ENCODE peak calls at places on chromosomes 11 and 22, in four cellular contexts. N, P, T and B are unnamed samples.

GRCh38 chr11:66880484-66881211 is 23.8 kb downstream of the LRFN4 start:
- DNase-seq in N (no peak), P (no peak), T (no peak), B (no peak)

GRCh38 chr22:44425356-44425755 is 72.7 kb downstream of the RTL6 start:
- DNase-seq in N (no peak), P (no peak), T (no peak), B (no peak)

GRCh38 chr11:35308157-35308556 is 111.2 kb downstream of the SLC1A2 start:
- DNase-seq in N (no peak), P (no peak), T (no peak), B (no peak)

GRCh38 chr11:121383726-121384125 is 68.4 kb upstream of the SORL1 start:
- DNase-seq in N (no peak), P (no peak), T (no peak), B (no peak)

GRCh38 chr11:100930185-100930778 is 199.3 kb downstream of the PGR start:
- DNase-seq in N (peak; percentile 9), P (no peak), T (no peak), B (no peak)

GRCh38 chr11:3824714-3825472 is 15.9 kb downstream of the RHOG start:
- DNase-seq in N (peak; percentile 88), P (peak; percentile 89), T (no peak), B (peak; percentile 92)

GRCh38 chr11:124800226-124800929 is at the start of gene MSANTD2:
- DNase-seq in N (peak; percentile 76), P (peak; percentile 77), T (no peak), B (peak; percentile 60)

GRCh38 chr22:31107206-31108118 is at the start of gene SELENOM:
- DNase-seq in N (peak; percentile 94), P (peak; percentile 97), T (peak; percentile 53), B (peak; percentile 86)

GRCh38 chr11:12901272-12901671 is 107.8 kb upstream of the RASSF10 start:
- DNase-seq in N (no peak), P (no peak), T (peak; percentile 12), B (no peak)

GRCh38 chr11:2471804-2472096 is 26.9 kb downstream of the KCNQ1 start:
- DNase-seq in N (no peak), P (no peak), T (no peak), B (no peak)

GRCh38 chr11:114079406-114080072 is 20.0 kb downstream of the ZBTB16 start:
- DNase-seq in N (no peak), P (no peak), T (no peak), B (no peak)

GRCh38 chr11:12386745-12387144 is 9.4 kb downstream of the PARVA start:
- DNase-seq in N (no peak), P (no peak), T (no peak), B (no peak)

GRCh38 chr11:66859686-66860448 is 3.0 kb downstream of the LRFN4 start:
- DNase-seq in N (peak; percentile 37), P (no peak), T (no peak), B (no peak)

GRCh38 chr11:60334005-60334620 is 7.1 kb downstream of the MS4A6E start:
- DNase-seq in N (peak; percentile 58), P (peak; percentile 36), T (no peak), B (peak; percentile 68)

GRCh38 chr11:66315921-66316811 is 678 bp downstream of the CD248 start:
- DNase-seq in N (no peak), P (no peak), T (no peak), B (no peak)

GRCh38 chr11:5611627-5612026 is 13.2 kb upstream of the TRIM34 start:
- DNase-seq in N (no peak), P (no peak), T (no peak), B (no peak)

GRCh38 chr11:133821776-133822175 is 23.5 kb downstream of the SPATA19 start:
- DNase-seq in N (peak; percentile 57), P (peak; percentile 69), T (no peak), B (peak; percentile 37)

GRCh38 chr22:29004647-29005371 is 56.8 kb downstream of the C22orf31 start:
- DNase-seq in N (peak; percentile 14), P (no peak), T (no peak), B (no peak)

GRCh38 chr11:13012037-13012693 is 3.0 kb downstream of the RASSF10 start:
- DNase-seq in N (no peak), P (no peak), T (no peak), B (no peak)

GRCh38 chr22:46013460-46014416 is 36.8 kb upstream of the WNT7B start:
- DNase-seq in N (peak; percentile 89), P (peak; percentile 93), T (no peak), B (peak; percentile 82)

GRCh38 chr11:75241036-75241905 is 697 bp downstream of the TPBGL start:
- DNase-seq in N (peak; percentile 96), P (peak; percentile 99), T (no peak), B (peak; percentile 74)

GRCh38 chr22:39244496-39245129 is at the start of gene PDGFB:
- DNase-seq in N (peak; percentile 42), P (no peak), T (no peak), B (peak; percentile 46)

GRCh38 chr11:21894492-21894891 is 298.4 kb upstream of the ANO5 start:
- DNase-seq in N (no peak), P (no peak), T (no peak), B (no peak)

GRCh38 chr11:2138436-2139117 is 612 bp downstream of the IGF2 start:
- DNase-seq in N (peak; percentile 42), P (no peak), T (no peak), B (no peak)

GRCh38 chr11:23311986-23312940 is 452.0 kb upstream of the CCDC179 start:
- DNase-seq in N (no peak), P (no peak), T (no peak), B (no peak)

GRCh38 chr11:126628450-126628789 is 272.9 kb downstream of the ST3GAL4 start:
- DNase-seq in N (no peak), P (no peak), T (no peak), B (no peak)

GRCh38 chr11:30326114-30326783 is 3.3 kb downstream of the ARL14EP start:
- DNase-seq in N (no peak), P (no peak), T (no peak), B (peak; percentile 51)

GRCh38 chr22:43343262-43343988 is at the start of gene SCUBE1:
- DNase-seq in N (peak; percentile 92), P (peak; percentile 81), T (no peak), B (peak; percentile 69)

GRCh38 chr11:75567971-75568370 is 5.9 kb downstream of the SERPINH1 start:
- DNase-seq in N (no peak), P (no peak), T (no peak), B (no peak)

GRCh38 chr11:80424012-80424695 is 983.3 kb upstream of the TENM4 start:
- DNase-seq in N (no peak), P (no peak), T (peak; percentile 9), B (no peak)

GRCh38 chr11:123325535-123325934 is 104.5 kb upstream of the GRAMD1B start:
- DNase-seq in N (no peak), P (no peak), T (no peak), B (no peak)

GRCh38 chr11:95711162-95711944 is 78.2 kb downstream of the FAM76B start:
- DNase-seq in N (no peak), P (no peak), T (peak; percentile 28), B (no peak)

GRCh38 chr11:27282806-27283205 is 80.2 kb downstream of the CCDC34 start:
- DNase-seq in N (no peak), P (no peak), T (no peak), B (no peak)

GRCh38 chr22:35687461-35687860 is 30.2 kb upstream of the APOL5 start:
- DNase-seq in N (no peak), P (no peak), T (no peak), B (no peak)

GRCh38 chr11:120666121-120666639 is 154.6 kb downstream of the GRIK4 start:
- DNase-seq in N (no peak), P (no peak), T (no peak), B (no peak)

GRCh38 chr11:69101100-69101791 is 52.5 kb downstream of the TPCN2 start:
- DNase-seq in N (peak; percentile 80), P (peak; percentile 91), T (peak; percentile 20), B (peak; percentile 29)

GRCh38 chr11:69097263-69097662 is 48.5 kb downstream of the TPCN2 start:
- DNase-seq in N (no peak), P (no peak), T (no peak), B (no peak)

GRCh38 chr11:69101792-69102152 is 53.0 kb downstream of the TPCN2 start:
- DNase-seq in N (no peak), P (no peak), T (no peak), B (no peak)

GRCh38 chr11:69100454-69101099 is 51.8 kb downstream of the TPCN2 start:
- DNase-seq in N (no peak), P (no peak), T (no peak), B (no peak)

DNA sequence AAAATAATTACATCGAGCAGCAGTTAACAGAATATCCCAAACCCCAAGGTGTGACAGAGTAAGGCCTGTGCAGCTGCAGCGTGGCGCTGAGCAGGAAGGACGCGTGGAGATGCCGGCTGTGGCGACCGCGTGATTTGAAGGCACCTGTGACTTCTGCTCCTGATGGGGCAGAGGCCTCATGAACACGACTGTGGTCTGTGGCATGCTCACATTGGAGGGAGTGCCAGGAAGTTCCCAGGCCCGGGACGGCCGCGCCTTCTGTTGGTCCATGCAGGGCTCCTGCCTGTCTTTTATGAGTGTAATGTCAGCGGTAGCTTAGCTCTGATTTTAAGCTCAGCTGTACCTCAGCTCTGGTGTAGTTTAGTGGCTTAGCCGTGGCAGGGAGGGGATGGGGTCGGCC is 50.5 kb downstream of the TPCN2 start:
- DNase-seq in N (no peak), P (no peak), T (no peak), B (no peak)
- TF ChIP-seq SPI1 in N (no peak), P (no peak), T (no peak), B (no peak)

GRCh38 chr11:115580927-115581680 is 76.9 kb upstream of the CADM1 start:
- DNase-seq in N (no peak), P (no peak), T (no peak), B (no peak)
- TF ChIP-seq SPI1 in N (no peak), P (no peak), T (no peak), B (no peak)

DNA sequence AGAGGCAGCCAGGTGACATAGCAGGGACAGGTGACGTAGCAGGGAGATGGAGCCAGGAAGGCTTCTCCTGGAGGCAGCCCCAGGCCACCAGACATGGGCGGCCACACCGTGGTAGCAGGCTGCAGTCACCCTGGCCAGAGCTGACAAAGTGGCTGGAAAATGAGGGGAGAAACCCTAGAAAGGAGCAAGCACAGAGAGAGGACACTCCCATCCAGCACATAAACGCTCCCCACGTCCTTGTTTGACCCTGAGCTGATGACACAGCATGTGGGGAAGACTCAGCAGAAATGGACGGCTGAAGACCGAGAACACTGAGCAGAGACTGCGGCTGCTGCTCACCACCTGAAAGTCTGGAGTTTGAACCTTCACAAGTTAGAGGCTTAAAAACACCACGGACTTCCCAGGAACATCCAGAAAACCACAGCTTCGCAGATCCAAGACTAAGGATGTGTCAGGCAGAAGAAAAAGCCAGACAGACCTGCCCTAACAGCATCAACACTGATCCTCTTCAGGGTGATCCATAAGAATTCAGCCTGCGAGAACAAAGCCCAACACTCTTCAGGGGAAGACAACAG is 28.7 kb downstream of the DRD4 start:
- DNase-seq in N (peak; percentile 63), P (no peak), T (no peak), B (peak; percentile 50)
- TF ChIP-seq SPI1 in N (no peak), P (no peak), T (no peak), B (no peak)

DNA sequence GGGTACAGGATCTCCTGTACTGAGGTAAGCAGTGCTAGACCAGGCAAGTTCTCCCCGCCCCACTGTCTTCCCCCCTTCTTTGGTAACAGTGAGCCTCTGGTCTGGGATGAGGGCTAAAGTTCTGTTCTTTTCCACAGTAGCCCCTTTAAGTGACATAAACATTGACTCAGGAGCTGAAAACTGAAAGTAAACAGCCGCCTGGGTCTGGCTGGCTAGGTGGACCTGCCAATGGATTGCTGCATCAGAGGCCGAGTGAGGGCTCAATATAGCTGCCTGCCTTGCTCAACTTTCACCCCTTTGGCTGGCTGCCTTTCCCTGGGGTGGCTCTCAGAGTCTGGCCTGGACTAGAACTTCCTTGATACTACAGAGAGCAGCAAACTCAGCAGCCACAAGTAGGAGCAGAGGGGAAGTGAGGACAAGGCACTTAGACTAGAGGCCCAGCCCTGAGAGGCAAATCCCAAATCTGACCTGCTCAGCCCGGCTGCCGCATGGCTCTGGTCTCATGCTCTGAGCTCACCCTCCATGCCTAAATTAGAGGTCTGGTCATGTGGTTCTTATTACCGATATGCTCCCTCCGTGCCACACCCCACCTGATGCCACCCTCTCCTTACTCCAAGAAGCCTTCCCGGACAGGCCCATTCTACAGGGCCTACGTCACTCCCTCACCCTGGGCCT is 9.6 kb upstream of the UCP3 start:
- DNase-seq in N (no peak), P (no peak), T (no peak), B (peak; percentile 70)
- TF ChIP-seq SPI1 in N (no peak), P (no peak), T (no peak), B (peak; percentile 81)